ENCODE peak calls at places on chromosomes 1 and 21, in seven cellular contexts. G is RWPE1; M is uterus; O is AG04449; B is left lung; R is CD8-positive, alpha-beta T cell; D is BE2C. H is an unnamed sample.

GRCh38 chr1:211356723-211357418 is 30.2 kb downstream of the TRAF5 start:
- DNase-seq in M (no peak), D (no peak), B (no peak), O (no peak), R (no peak), G (peak), H (no peak)

GRCh38 chr1:52632732-52633290 is at the start of gene SHISAL2A:
- DNase-seq in M (no peak), D (peak), R (peak), O (no peak), G (peak), B (peak), H (peak)

GRCh38 chr1:11649624-11650330 is 4.5 kb downstream of the FBXO2 start:
- DNase-seq in R (no peak), B (no peak), G (no peak), M (no peak), O (no peak), D (no peak), H (no peak)

GRCh38 chr1:237041795-237042466 is at the start of gene RYR2:
- DNase-seq in O (no peak), R (no peak), B (peak), G (no peak), M (no peak), D (peak), H (no peak)

GRCh38 chr21:43880111-43880985 is 15.3 kb downstream of the AGPAT3 start:
- DNase-seq in G (no peak), B (no peak), R (no peak), M (no peak), O (no peak), D (no peak), H (no peak)

GRCh38 chr21:15620892-15621291 is 108.9 kb upstream of the USP25 start:
- DNase-seq in B (no peak), M (no peak), G (no peak), R (no peak), D (no peak), O (no peak), H (no peak)

GRCh38 chr1:30518696-30519095 is 204.7 kb downstream of the MATN1 start:
- DNase-seq in R (no peak), O (peak), B (no peak), D (no peak), M (no peak), G (no peak), H (no peak)

GRCh38 chr1:20329793-20330542 is 39.3 kb downstream of the VWA5B1 start:
- DNase-seq in B (no peak), D (no peak), O (no peak), R (no peak), M (no peak), G (no peak), H (no peak)

GRCh38 chr1:31763671-31764306 is 351 bp downstream of the ADGRB2 start:
- DNase-seq in O (no peak), D (peak), G (no peak), M (no peak), R (no peak), B (peak), H (no peak)

DNA sequence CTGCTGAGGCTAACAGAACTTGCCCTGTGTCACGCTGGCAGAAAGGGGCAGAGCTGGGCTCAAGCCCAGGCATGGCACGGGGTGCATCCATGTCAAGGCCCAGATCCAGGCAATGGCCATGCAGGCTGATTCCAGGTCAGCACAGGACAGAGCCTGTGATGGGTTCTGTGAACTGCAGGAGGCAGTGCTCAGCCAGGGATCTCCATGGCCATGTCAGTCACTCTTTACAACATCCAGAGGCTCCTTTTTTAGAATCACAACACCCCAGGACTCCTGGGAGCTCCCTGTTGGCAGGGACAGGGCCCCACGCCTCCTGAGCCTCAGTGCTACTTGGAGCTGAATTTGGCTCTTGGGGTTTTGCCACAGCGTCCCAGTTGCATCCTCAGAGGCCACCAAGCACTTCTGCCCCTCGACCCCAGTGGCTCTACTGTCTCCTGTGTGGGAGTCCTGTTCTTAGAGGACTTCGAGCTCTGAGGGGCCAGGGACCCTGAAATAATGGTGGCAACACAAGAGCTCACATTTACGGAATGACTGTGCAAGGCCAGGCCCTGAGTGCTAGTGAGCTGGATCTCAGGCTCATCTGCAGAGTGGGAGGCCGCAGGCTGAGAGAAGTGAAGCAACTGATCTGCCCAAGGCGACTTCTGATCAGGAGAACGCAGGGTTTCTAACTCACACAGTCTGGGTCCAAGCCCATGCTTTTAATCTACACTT is 211.5 kb downstream of the TRABD2B start:
- DNase-seq in O (no peak), R (no peak), B (peak), G (no peak), M (no peak), D (peak), H (no peak)
- TF ChIP-seq CTCF in O (no peak), R (no peak), B (no peak), G (no peak), M (no peak), D (peak), H (no peak)

GRCh38 chr1:235712812-235713211 is 63.2 kb upstream of the GNG4 start:
- DNase-seq in M (no peak), G (no peak), O (no peak), R (no peak), D (no peak), B (no peak), H (no peak)

GRCh38 chr1:235709018-235709417 is 59.4 kb upstream of the GNG4 start:
- DNase-seq in M (no peak), B (no peak), O (no peak), G (no peak), R (no peak), D (no peak), H (no peak)

GRCh38 chr1:235703516-235703915 is 53.9 kb upstream of the GNG4 start:
- DNase-seq in G (peak), B (no peak), D (no peak), O (peak), M (no peak), R (no peak), H (no peak)

GRCh38 chr1:235710665-235711064 is 61.1 kb upstream of the GNG4 start:
- DNase-seq in B (no peak), D (no peak), R (no peak), G (no peak), M (no peak), O (no peak), H (no peak)

GRCh38 chr1:235708390-235708962 is 58.9 kb upstream of the GNG4 start:
- DNase-seq in D (no peak), G (peak), R (no peak), M (no peak), B (no peak), O (peak), H (no peak)
- TF ChIP-seq CTCF in D (no peak), G (no peak), R (no peak), M (no peak), B (no peak), O (no peak), H (no peak)

GRCh38 chr21:39204134-39204533 is 20.9 kb upstream of the PSMG1 start:
- DNase-seq in B (no peak), O (no peak), G (no peak), M (no peak), R (no peak), D (no peak), H (no peak)
- TF ChIP-seq CTCF in B (no peak), O (no peak), G (no peak), M (no peak), R (peak), D (peak), H (no peak)

GRCh38 chr21:17386498-17386897 is 126.3 kb upstream of the CXADR start:
- DNase-seq in M (no peak), G (no peak), D (no peak), B (no peak), R (no peak), O (no peak), H (no peak)

GRCh38 chr21:17388226-17388625 is 124.6 kb upstream of the CXADR start:
- DNase-seq in D (no peak), O (no peak), G (no peak), M (no peak), R (no peak), B (no peak), H (no peak)

GRCh38 chr21:17390575-17390974 is 122.3 kb upstream of the CXADR start:
- DNase-seq in D (no peak), G (no peak), M (no peak), O (no peak), R (no peak), B (no peak), H (no peak)

GRCh38 chr21:17389311-17389710 is 123.5 kb upstream of the CXADR start:
- DNase-seq in O (no peak), G (no peak), M (no peak), R (no peak), B (no peak), D (no peak), H (no peak)

GRCh38 chr21:17387030-17387617 is 125.7 kb upstream of the CXADR start:
- DNase-seq in B (no peak), R (peak), G (peak), M (peak), D (peak), O (peak), H (no peak)
- TF ChIP-seq CTCF in B (peak), R (peak), G (peak), M (peak), D (peak), O (peak), H (peak)

GRCh38 chr1:55143686-55144085 is 71.5 kb downstream of the USP24 start:
- DNase-seq in D (no peak), R (no peak), G (no peak), O (no peak), B (no peak), M (no peak), H (no peak)
- TF ChIP-seq CTCF in D (peak), R (no peak), G (no peak), O (no peak), B (no peak), M (no peak), H (no peak)

GRCh38 chr1:113608371-113608770 is 150.9 kb downstream of the PHTF1 start:
- DNase-seq in O (no peak), D (no peak), M (no peak), R (no peak), G (no peak), B (no peak), H (no peak)
- TF ChIP-seq CTCF in O (no peak), D (no peak), M (no peak), R (no peak), G (no peak), B (no peak), H (no peak)

DNA sequence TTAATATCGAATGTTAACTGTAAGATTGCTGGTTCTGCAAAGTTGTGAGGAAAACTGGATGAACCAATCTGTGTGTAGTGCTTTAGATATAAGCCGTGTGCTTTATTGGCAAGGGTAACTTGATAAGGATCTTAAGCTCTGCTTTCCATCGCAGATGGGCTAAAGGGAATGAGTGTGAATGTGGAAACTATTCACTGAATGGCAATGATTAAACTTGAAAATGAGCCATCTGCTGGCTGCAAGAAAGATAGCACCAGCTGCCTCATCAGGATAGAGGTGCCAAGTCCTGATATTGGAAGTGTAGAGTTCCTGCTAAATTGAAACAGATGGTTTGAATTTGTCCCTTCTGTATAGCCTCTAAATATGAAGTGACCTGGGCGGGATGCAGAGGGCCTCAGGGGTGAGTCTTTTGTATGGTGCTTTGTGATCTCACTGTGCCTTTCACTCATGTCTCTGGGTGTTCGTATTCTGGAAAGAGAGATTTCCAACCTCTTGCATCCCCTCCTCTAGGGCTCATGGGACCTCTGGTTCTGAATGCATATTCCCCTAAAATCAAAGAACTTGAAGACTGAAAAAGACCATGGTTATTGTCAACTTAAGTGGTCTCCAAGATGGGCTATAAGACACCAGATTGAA is 9.2 kb downstream of the FCRL3 start:
- DNase-seq in B (no peak), D (no peak), O (peak), M (no peak), G (peak), R (no peak), H (no peak)
- TF ChIP-seq CTCF in B (peak), D (peak), O (peak), M (no peak), G (peak), R (no peak), H (no peak)

DNA sequence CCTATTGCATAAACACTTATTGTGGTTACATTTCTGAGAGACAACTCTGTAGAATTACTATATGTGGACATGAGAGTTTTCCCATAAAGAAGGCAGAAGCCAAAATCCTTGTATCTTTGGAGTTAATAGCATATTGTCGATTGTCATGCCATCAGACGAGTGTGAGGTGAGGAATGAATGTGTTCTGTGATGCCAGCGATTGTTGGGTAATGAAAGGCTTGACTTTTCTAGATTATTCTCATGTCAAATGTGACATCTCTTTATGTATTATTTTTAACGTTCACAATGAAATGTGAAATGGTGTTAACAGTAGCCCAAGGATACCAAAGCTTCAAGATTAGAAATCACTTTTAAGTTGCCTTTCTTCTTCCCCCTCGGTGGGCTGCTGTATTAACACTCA is 84.9 kb downstream of the C1orf21 start:
- DNase-seq in O (no peak), B (no peak), G (no peak), M (no peak), D (no peak), R (no peak), H (no peak)
- TF ChIP-seq CTCF in O (no peak), B (no peak), G (no peak), M (no peak), D (no peak), R (no peak), H (no peak)